ENCODE peak calls at places on chromosomes 11 and 22, in five cellular contexts. N is KBM-7, K is occipital lobe, S is NCI-H446, B is HT1080. U is an unnamed sample.
A peak's percentile ranks its signal among the peaks of the same experiment; 100 is the strongest.

GRCh38 chr11:32448232-32448631 is 12.9 kb upstream of the WT1 start:
- DNase-seq in N (peak; percentile 71), K (no peak), S (no peak), B (peak; percentile 44), U (no peak)

GRCh38 chr11:2298795-2299747 is 2.6 kb downstream of the C11orf21 start:
- DNase-seq in N (no peak), K (no peak), S (no peak), B (no peak), U (no peak)

GRCh38 chr11:17724020-17724908 is 4.9 kb downstream of the MYOD1 start:
- DNase-seq in N (no peak), K (no peak), S (no peak), B (no peak), U (no peak)

GRCh38 chr11:721913-722811 is 16.1 kb downstream of the EPS8L2 start:
- DNase-seq in N (peak; percentile 66), K (no peak), S (no peak), B (no peak), U (no peak)

GRCh38 chr11:128483211-128483788 is 104.1 kb downstream of the ETS1 start:
- DNase-seq in N (no peak), K (no peak), S (no peak), B (no peak), U (no peak)

GRCh38 chr11:88310246-88310645 is 27.3 kb downstream of the CTSC start:
- DNase-seq in N (no peak), K (no peak), S (no peak), B (no peak), U (no peak)

GRCh38 chr11:46615756-46616155 is 1.3 kb downstream of the HARBI1 start:
- DNase-seq in N (no peak), K (no peak), S (no peak), B (peak; percentile 9), U (no peak)

GRCh38 chr22:24429411-24430365 is 2.3 kb downstream of the ADORA2A start:
- DNase-seq in N (peak; percentile 45), K (no peak), S (peak; percentile 78), B (peak; percentile 35), U (no peak)

GRCh38 chr22:23098718-23099524 is 28.6 kb downstream of the GNAZ start:
- DNase-seq in N (no peak), K (peak; percentile 63), S (no peak), B (no peak), U (no peak)